ENCODE peak calls at places on chromosomes 11 and 22, in four cellular contexts. O, H, V and M are unnamed samples.

GRCh38 chr11:2885017-2885675 is 429 bp downstream of the CDKN1C start:
- DNase-seq in O (no peak), H (no peak), V (peak), M (no peak)

GRCh38 chr11:6538456-6538855 is 41.4 kb downstream of the DNHD1 start:
- DNase-seq in O (no peak), H (no peak), V (no peak), M (no peak)

GRCh38 chr11:45410391-45411215 is 124.5 kb upstream of the SYT13 start:
- DNase-seq in O (no peak), H (no peak), V (no peak), M (no peak)

GRCh38 chr11:116530705-116531104 is 242.1 kb downstream of the BUD13 start:
- DNase-seq in O (no peak), H (no peak), V (no peak), M (no peak)

GRCh38 chr11:92329644-92330043 is 105.0 kb downstream of the FAT3 start:
- DNase-seq in O (no peak), H (peak), V (peak), M (no peak)

GRCh38 chr11:130156108-130157022 is 3.2 kb upstream of the ST14 start:
- DNase-seq in O (no peak), H (no peak), V (peak), M (no peak)

GRCh38 chr11:7494086-7494775 is 8.9 kb downstream of the OLFML1 start:
- DNase-seq in O (no peak), H (peak), V (no peak), M (no peak)

GRCh38 chr22:32571764-32572163 is 97.2 kb downstream of the FBXO7 start:
- DNase-seq in O (no peak), H (no peak), V (no peak), M (no peak)

GRCh38 chr11:109166441-109166840 is 255.5 kb upstream of the C11orf87 start:
- DNase-seq in O (no peak), H (no peak), V (no peak), M (no peak)

GRCh38 chr11:77470971-77471370 is 2.9 kb downstream of the PAK1 start:
- DNase-seq in O (no peak), H (no peak), V (no peak), M (no peak)

GRCh38 chr11:131579932-131580387 is 209.5 kb downstream of the NTM start:
- DNase-seq in O (peak), H (peak), V (peak), M (no peak)

GRCh38 chr22:48761546-48761945 is 1066.1 kb downstream of the BRD1 start:
- DNase-seq in O (no peak), H (no peak), V (no peak), M (no peak)

GRCh38 chr11:46290598-46291309 is 13.3 kb downstream of the CREB3L1 start:
- DNase-seq in O (peak), H (peak), V (peak), M (no peak)

GRCh38 chr11:96925862-96926261 is 536.0 kb downstream of the JRKL start:
- DNase-seq in O (no peak), H (no peak), V (no peak), M (no peak)

GRCh38 chr11:67270256-67271211 is 4.3 kb downstream of the GRK2 start:
- DNase-seq in O (no peak), H (no peak), V (no peak), M (no peak)

GRCh38 chr11:131767421-131767820 is 397.0 kb downstream of the NTM start:
- DNase-seq in O (no peak), H (no peak), V (peak), M (no peak)

GRCh38 chr11:27173545-27173944 is 132.9 kb downstream of the BBOX1 start:
- DNase-seq in O (no peak), H (no peak), V (no peak), M (no peak)

GRCh38 chr22:50189849-50190181 is 4.1 kb downstream of the TRABD start:
- DNase-seq in O (no peak), H (no peak), V (no peak), M (no peak)

GRCh38 chr22:30005213-30005857 is 74.9 kb upstream of the HORMAD2 start:
- DNase-seq in O (no peak), H (peak), V (peak), M (no peak)

GRCh38 chr11:115530752-115531151 is 26.5 kb upstream of the CADM1 start:
- DNase-seq in O (no peak), H (no peak), V (no peak), M (no peak)

GRCh38 chr11:40337118-40337517 is 1122.3 kb downstream of the LRRC4C start:
- DNase-seq in O (no peak), H (no peak), V (peak), M (no peak)

GRCh38 chr22:42172385-42173172 is 42.0 kb upstream of the CYP2D6 start:
- DNase-seq in O (peak), H (no peak), V (peak), M (no peak)

GRCh38 chr22:49647346-49648026 is 180.2 kb downstream of the BRD1 start:
- DNase-seq in O (no peak), H (no peak), V (no peak), M (no peak)

GRCh38 chr11:46249103-46249942 is 28.1 kb upstream of the CREB3L1 start:
- DNase-seq in O (no peak), H (no peak), V (peak), M (no peak)

GRCh38 chr11:2590951-2591754 is 108.6 kb downstream of the KCNQ1OT1 start:
- DNase-seq in O (no peak), H (no peak), V (no peak), M (no peak)

GRCh38 chr11:118901494-118902335 is 18.0 kb downstream of the CXCR5 start:
- DNase-seq in O (no peak), H (no peak), V (no peak), M (no peak)

GRCh38 chr11:8365542-8365941 is 101.9 kb upstream of the LMO1 start:
- DNase-seq in O (no peak), H (no peak), V (no peak), M (no peak)

GRCh38 chr11:11020747-11021149 is 162.9 kb upstream of the ZBED5 start:
- DNase-seq in O (no peak), H (no peak), V (no peak), M (peak)

GRCh38 chr22:42967933-42968332 is 47.0 kb downstream of the PACSIN2 start:
- DNase-seq in O (no peak), H (no peak), V (no peak), M (no peak)

GRCh38 chr11:7515544-7515943 is 1.7 kb downstream of the PPFIBP2 start:
- DNase-seq in O (no peak), H (no peak), V (no peak), M (no peak)

GRCh38 chr11:71472357-71472885 is 19.4 kb downstream of the NADSYN1 start:
- DNase-seq in O (no peak), H (no peak), V (no peak), M (no peak)

GRCh38 chr11:14974021-14974698 is 2.0 kb upstream of the CALCA start:
- DNase-seq in O (no peak), H (no peak), V (no peak), M (no peak)

GRCh38 chr11:93133710-93134109 is 64.1 kb downstream of the SLC36A4 start:
- DNase-seq in O (peak), H (peak), V (peak), M (no peak)

DNA sequence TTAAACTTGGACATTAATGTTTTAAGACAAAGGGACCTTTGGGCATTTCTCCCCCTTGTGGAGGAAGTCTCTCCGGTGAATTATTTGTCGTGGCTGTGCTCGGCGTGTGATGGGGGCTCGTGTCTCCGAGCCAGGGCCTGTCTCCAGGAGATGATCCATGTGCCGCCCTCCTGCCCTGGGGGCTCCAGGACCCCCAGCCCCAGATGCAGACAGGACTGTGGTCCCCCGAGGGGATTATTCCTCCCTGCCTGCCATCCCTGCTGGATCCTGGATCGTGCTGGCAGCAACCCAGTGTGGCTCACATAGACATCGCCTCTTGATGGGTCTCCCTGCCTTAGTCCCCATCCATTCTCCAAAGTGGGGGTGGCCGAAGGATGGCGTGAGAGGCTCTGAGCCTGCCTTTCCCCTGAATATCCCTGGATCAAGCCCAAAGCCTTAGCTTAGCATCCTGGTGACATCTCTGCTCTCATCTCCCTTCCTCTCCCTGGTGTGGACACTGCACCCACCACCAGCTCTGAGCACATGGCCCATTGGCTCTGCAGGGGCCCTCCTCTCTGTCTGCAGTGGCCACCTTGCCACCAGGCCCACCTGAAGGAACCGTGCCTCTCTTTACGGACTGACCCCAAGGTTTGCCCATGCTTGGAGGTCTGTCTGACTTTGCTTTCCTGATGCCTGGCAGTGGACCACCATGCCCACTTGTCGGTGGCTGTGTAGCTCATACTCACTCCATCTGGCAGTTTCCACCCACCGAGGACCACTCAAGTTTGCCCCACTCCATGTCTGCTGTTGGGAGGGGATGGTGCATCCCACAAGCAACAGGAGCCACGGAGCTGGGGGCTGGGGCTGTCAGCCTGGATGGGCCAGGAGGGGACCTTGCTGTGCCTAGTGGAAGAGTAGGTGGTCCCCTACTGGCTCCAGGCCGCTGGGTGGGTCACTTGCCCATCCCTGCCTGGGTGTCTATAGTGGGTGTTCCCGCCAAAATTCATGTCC is 56.7 kb downstream of the SMIM38 start:
- DNase-seq in O (no peak), H (no peak), V (no peak), M (no peak)
- TF ChIP-seq CTCF in O (peak), H (peak), V (peak), M (peak)

GRCh38 chr11:31806944-31807790 is 4.0 kb downstream of the PAX6 start:
- DNase-seq in O (no peak), H (no peak), V (no peak), M (no peak)
- H3K4me3 ChIP-seq in O (no peak), H (no peak), V (peak), M (no peak)

DNA sequence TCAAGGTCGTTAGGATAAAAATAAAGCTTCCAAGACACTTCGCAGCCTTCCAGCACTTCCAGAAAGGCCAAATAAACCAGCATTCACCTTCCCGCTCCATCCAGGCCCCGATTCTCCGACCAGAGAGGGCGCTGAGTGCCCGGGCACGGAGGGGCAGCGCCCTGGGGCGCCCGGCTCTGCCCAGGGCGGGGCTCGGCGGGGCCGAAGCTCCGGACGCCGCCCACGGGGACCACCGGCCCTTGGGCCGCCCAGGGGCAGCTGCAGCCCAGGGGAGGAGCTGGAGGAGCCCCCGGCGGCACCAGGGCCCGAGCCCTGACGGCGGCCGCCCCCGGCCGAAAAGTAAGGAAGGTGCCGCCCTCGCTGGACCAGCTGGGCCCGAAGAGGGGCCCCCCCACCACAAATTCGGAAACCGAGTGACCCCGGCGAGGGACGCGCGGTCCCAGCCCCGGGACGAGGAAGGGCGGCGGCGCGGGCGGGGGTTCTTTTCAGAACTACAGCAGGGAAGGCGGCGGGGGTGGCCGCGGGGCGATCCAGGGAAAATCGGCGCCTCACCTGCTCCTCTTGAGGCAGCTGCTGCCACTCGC is 346 bp downstream of the ATL3 start:
- DNase-seq in O (no peak), H (no peak), V (no peak), M (no peak)
- TF ChIP-seq CTCF in O (peak), H (peak), V (peak), M (peak)

GRCh38 chr11:75305993-75306392 is 45.5 kb downstream of the ARRB1 start:
- DNase-seq in O (no peak), H (no peak), V (no peak), M (no peak)
- H3K4me3 ChIP-seq in O (no peak), H (no peak), V (no peak), M (no peak)

DNA sequence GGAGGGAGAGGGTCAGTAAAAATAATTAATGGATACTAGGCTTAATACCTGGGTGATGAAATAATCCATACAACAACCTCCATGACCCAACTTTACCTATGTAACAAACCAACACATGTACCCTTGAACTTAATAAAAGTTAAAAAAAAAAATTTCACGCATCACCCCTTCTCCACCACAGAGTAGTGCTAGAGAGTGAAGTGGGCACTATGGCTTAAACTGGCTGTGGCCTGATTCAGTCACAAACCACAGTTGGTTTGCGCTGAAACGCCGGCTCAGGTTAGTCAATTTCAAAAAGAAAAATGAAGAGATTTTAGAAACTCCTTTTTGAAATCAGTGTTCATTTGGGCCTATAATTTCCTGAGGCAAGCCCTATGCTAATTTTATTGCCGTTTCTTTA is 144.3 kb downstream of the TRPC6 start:
- DNase-seq in O (no peak), H (no peak), V (no peak), M (no peak)
- TF ChIP-seq CTCF in O (no peak), H (no peak), V (no peak), M (no peak)

DNA sequence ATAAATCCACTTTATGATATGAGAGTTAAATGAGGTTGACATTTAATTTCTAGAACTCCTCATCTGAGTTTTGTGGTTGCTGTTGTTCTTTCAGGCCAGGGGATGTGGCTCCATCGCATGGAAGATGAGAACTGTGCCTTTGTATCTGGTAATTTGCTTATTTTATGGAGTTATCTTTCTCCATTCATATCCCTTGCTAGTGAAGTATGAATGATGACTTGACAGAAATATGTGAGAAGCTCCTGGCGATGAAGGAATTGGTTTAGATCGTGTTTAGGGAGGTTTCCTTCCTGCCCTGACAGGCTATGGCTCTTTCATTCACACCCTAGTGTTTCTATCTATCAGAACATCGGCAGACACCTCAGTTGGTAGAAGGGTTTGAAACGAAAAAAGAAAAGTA is 393.7 kb downstream of the ETS1 start:
- DNase-seq in O (no peak), H (no peak), V (no peak), M (no peak)
- H3K4me3 ChIP-seq in O (no peak), H (no peak), V (no peak), M (no peak)

GRCh38 chr11:75775056-75775455 is 6.5 kb downstream of the DGAT2 start:
- DNase-seq in O (no peak), H (no peak), V (no peak), M (no peak)
- TF ChIP-seq CTCF in O (no peak), H (no peak), V (no peak), M (no peak)

GRCh38 chr11:63889344-63889743 is 27.6 kb downstream of the RCOR2 start:
- DNase-seq in O (no peak), H (peak), V (no peak), M (no peak)
- H3K4me3 ChIP-seq in O (no peak), H (peak), V (no peak), M (no peak)

GRCh38 chr11:94974178-94974577 is 669 bp downstream of the KDM4D start:
- DNase-seq in O (no peak), H (no peak), V (peak), M (no peak)

GRCh38 chr11:94973099-94973968 is at the start of the genes CWC15 and KDM4D:
- DNase-seq in O (peak), H (peak), V (peak), M (peak)

GRCh38 chr11:94964934-94965333 is 8.4 kb downstream of the CWC15 start:
- DNase-seq in O (no peak), H (no peak), V (no peak), M (no peak)

DNA sequence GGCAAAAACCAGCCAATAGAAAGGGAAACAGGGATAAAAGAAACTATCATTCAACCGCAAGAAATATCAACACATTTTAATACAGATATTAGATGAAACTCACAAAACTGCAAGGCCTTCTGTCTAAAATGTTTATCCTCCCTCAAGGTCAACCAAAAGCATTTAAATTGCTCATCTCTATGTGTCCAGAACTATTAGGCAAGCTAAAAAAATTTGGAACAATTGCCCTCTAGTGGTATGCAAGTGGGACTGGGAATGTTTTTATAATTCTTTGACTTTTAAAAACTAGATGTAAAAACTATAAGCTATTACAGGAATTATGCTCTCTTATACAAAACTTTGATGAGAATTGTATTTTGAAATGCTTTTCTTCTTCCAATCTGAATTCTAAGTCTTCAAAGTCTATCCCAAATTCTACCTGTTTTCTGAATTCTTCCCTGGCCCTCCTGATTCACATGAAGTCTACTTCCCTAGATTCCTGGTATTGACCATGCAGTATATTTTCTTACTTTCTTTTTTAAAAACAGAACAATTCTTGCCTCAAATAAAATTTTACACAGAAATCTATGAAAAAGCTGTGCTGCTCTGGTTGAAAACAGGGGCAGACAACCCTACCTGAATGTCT is 4.9 kb downstream of the CWC15 start:
- DNase-seq in O (no peak), H (peak), V (peak), M (no peak)
- TF ChIP-seq CTCF in O (peak), H (peak), V (peak), M (peak)